ENCODE peak calls at places on chromosomes 3 and 15, in six cellular contexts. One of them, this sample, is unnamed.

GRCh38 chr3:145952541-145952940 is 208.4 kb downstream of the PLOD2 start:
- DNase-seq in HL-60: no peak
- DNase-seq in GM23248: peak; percentile 84
- DNase-seq in cardiac muscle cell: peak; percentile 86
- DNase-seq in right lobe of liver: no peak
- DNase-seq in body of pancreas: no peak
- DNase-seq in this sample: no peak

GRCh38 chr3:94173667-94174434 is 111.0 kb downstream of the NSUN3 start:
- DNase-seq in HL-60: no peak
- DNase-seq in GM23248: peak; percentile 1
- DNase-seq in cardiac muscle cell: peak; percentile 17
- DNase-seq in right lobe of liver: no peak
- DNase-seq in body of pancreas: no peak
- DNase-seq in this sample: no peak

GRCh38 chr15:101478701-101479341 is 10.7 kb downstream of the PCSK6 start:
- DNase-seq in HL-60: no peak
- DNase-seq in GM23248: no peak
- DNase-seq in cardiac muscle cell: no peak
- DNase-seq in right lobe of liver: no peak
- DNase-seq in body of pancreas: no peak
- DNase-seq in this sample: no peak

GRCh38 chr15:42984534-42985034 is 64.0 kb upstream of the TTBK2 start:
- DNase-seq in HL-60: no peak
- DNase-seq in GM23248: peak; percentile 26
- DNase-seq in cardiac muscle cell: no peak
- DNase-seq in right lobe of liver: no peak
- DNase-seq in body of pancreas: no peak
- DNase-seq in this sample: no peak

GRCh38 chr15:38085931-38086562 is 151.6 kb downstream of the TMCO5A start:
- DNase-seq in HL-60: peak; percentile 18
- DNase-seq in GM23248: peak; percentile 64
- DNase-seq in cardiac muscle cell: peak; percentile 33
- DNase-seq in right lobe of liver: no peak
- DNase-seq in body of pancreas: no peak
- DNase-seq in this sample: no peak

GRCh38 chr3:188446791-188447190 is 292.8 kb downstream of the LPP start:
- DNase-seq in HL-60: no peak
- DNase-seq in GM23248: no peak
- DNase-seq in cardiac muscle cell: no peak
- DNase-seq in right lobe of liver: no peak
- DNase-seq in body of pancreas: no peak
- DNase-seq in this sample: no peak

GRCh38 chr3:113167929-113168771 is 43.2 kb upstream of the BOC start:
- DNase-seq in HL-60: no peak
- DNase-seq in GM23248: no peak
- DNase-seq in cardiac muscle cell: no peak
- DNase-seq in right lobe of liver: no peak
- DNase-seq in body of pancreas: no peak
- DNase-seq in this sample: no peak

GRCh38 chr15:70264014-70264492 is 166.3 kb upstream of the TLE3 start:
- DNase-seq in HL-60: peak; percentile 74
- DNase-seq in GM23248: peak; percentile 57
- DNase-seq in cardiac muscle cell: peak; percentile 18
- DNase-seq in right lobe of liver: no peak
- DNase-seq in body of pancreas: peak; percentile 38
- DNase-seq in this sample: no peak

GRCh38 chr3:58003093-58003492 is 5.1 kb upstream of the FLNB start:
- DNase-seq in HL-60: no peak
- DNase-seq in GM23248: no peak
- DNase-seq in cardiac muscle cell: no peak
- DNase-seq in right lobe of liver: no peak
- DNase-seq in body of pancreas: peak; percentile 47
- DNase-seq in this sample: no peak

GRCh38 chr3:151446002-151446340 is 14.9 kb downstream of the IGSF10 start:
- DNase-seq in HL-60: peak; percentile 30
- DNase-seq in GM23248: no peak
- DNase-seq in cardiac muscle cell: peak; percentile 47
- DNase-seq in right lobe of liver: no peak
- DNase-seq in body of pancreas: no peak
- DNase-seq in this sample: no peak

GRCh38 chr15:79900087-79900486 is 3.3 kb upstream of the MTHFS start:
- DNase-seq in HL-60: no peak
- DNase-seq in GM23248: no peak
- DNase-seq in cardiac muscle cell: no peak
- DNase-seq in right lobe of liver: no peak
- DNase-seq in body of pancreas: no peak
- DNase-seq in this sample: no peak

GRCh38 chr15:28959326-28959725 is 73.6 kb downstream of the APBA2 start:
- DNase-seq in HL-60: no peak
- DNase-seq in GM23248: no peak
- DNase-seq in cardiac muscle cell: no peak
- DNase-seq in right lobe of liver: no peak
- DNase-seq in body of pancreas: no peak
- DNase-seq in this sample: peak; percentile 15

GRCh38 chr15:47746516-47746915 is 29.2 kb downstream of the SEMA6D start:
- DNase-seq in HL-60: no peak
- DNase-seq in GM23248: no peak
- DNase-seq in cardiac muscle cell: no peak
- DNase-seq in right lobe of liver: no peak
- DNase-seq in body of pancreas: no peak
- DNase-seq in this sample: no peak

GRCh38 chr15:56205061-56205876 is 38.4 kb downstream of the RFX7 start:
- DNase-seq in HL-60: no peak
- DNase-seq in GM23248: peak; percentile 57
- DNase-seq in cardiac muscle cell: peak; percentile 30
- DNase-seq in right lobe of liver: no peak
- DNase-seq in body of pancreas: no peak
- DNase-seq in this sample: no peak

GRCh38 chr3:126715432-126715831 is 11.4 kb downstream of the CHCHD6 start:
- DNase-seq in HL-60: no peak
- DNase-seq in GM23248: no peak
- DNase-seq in cardiac muscle cell: no peak
- DNase-seq in right lobe of liver: no peak
- DNase-seq in body of pancreas: no peak
- DNase-seq in this sample: no peak

GRCh38 chr3:1228289-1228688 is 135.5 kb downstream of the CNTN6 start:
- DNase-seq in HL-60: no peak
- DNase-seq in GM23248: no peak
- DNase-seq in cardiac muscle cell: no peak
- DNase-seq in right lobe of liver: no peak
- DNase-seq in body of pancreas: no peak
- DNase-seq in this sample: no peak

GRCh38 chr15:85956515-85957275 is 123.0 kb upstream of the AGBL1 start:
- DNase-seq in HL-60: no peak
- DNase-seq in GM23248: no peak
- DNase-seq in cardiac muscle cell: no peak
- DNase-seq in right lobe of liver: no peak
- DNase-seq in body of pancreas: no peak
- DNase-seq in this sample: no peak

GRCh38 chr3:174538116-174538515 is 321.0 kb upstream of the NAALADL2 start:
- DNase-seq in HL-60: no peak
- DNase-seq in GM23248: no peak
- DNase-seq in cardiac muscle cell: no peak
- DNase-seq in right lobe of liver: no peak
- DNase-seq in body of pancreas: no peak
- DNase-seq in this sample: no peak

GRCh38 chr3:189076459-189076858 is 95.3 kb upstream of the TPRG1 start:
- DNase-seq in HL-60: no peak
- DNase-seq in GM23248: no peak
- DNase-seq in cardiac muscle cell: no peak
- DNase-seq in right lobe of liver: no peak
- DNase-seq in body of pancreas: no peak
- DNase-seq in this sample: no peak

GRCh38 chr3:195005251-195005620 is 265.7 kb downstream of the XXYLT1 start:
- DNase-seq in HL-60: no peak
- DNase-seq in GM23248: no peak
- DNase-seq in cardiac muscle cell: no peak
- DNase-seq in right lobe of liver: peak; percentile 33
- DNase-seq in body of pancreas: no peak
- DNase-seq in this sample: no peak

GRCh38 chr15:34019369-34019990 is 19.5 kb downstream of the AVEN start:
- DNase-seq in HL-60: no peak
- DNase-seq in GM23248: no peak
- DNase-seq in cardiac muscle cell: no peak
- DNase-seq in right lobe of liver: no peak
- DNase-seq in body of pancreas: no peak
- DNase-seq in this sample: no peak

GRCh38 chr3:72390841-72391240 is 457.4 kb downstream of the SHQ1 start:
- DNase-seq in HL-60: no peak
- DNase-seq in GM23248: no peak
- DNase-seq in cardiac muscle cell: peak; percentile 46
- DNase-seq in right lobe of liver: no peak
- DNase-seq in body of pancreas: no peak
- DNase-seq in this sample: no peak

GRCh38 chr3:77051927-77052542 is 12.1 kb downstream of the ROBO2 start:
- DNase-seq in HL-60: no peak
- DNase-seq in GM23248: no peak
- DNase-seq in cardiac muscle cell: no peak
- DNase-seq in right lobe of liver: no peak
- DNase-seq in body of pancreas: no peak
- DNase-seq in this sample: no peak

GRCh38 chr3:172072543-172072942 is 33.2 kb downstream of the FNDC3B start:
- DNase-seq in HL-60: no peak
- DNase-seq in GM23248: no peak
- DNase-seq in cardiac muscle cell: no peak
- DNase-seq in right lobe of liver: no peak
- DNase-seq in body of pancreas: no peak
- DNase-seq in this sample: no peak

GRCh38 chr3:114569186-114569585 is 275.4 kb downstream of the TIGIT start:
- DNase-seq in HL-60: no peak
- DNase-seq in GM23248: no peak
- DNase-seq in cardiac muscle cell: no peak
- DNase-seq in right lobe of liver: no peak
- DNase-seq in body of pancreas: no peak
- DNase-seq in this sample: no peak

GRCh38 chr3:60720696-60721228 is 530.5 kb downstream of the FHIT start:
- DNase-seq in HL-60: no peak
- DNase-seq in GM23248: peak; percentile 71
- DNase-seq in cardiac muscle cell: no peak
- DNase-seq in right lobe of liver: no peak
- DNase-seq in body of pancreas: no peak
- DNase-seq in this sample: no peak

GRCh38 chr15:94600496-94600895 is 369.1 kb downstream of the MCTP2 start:
- DNase-seq in HL-60: no peak
- DNase-seq in GM23248: no peak
- DNase-seq in cardiac muscle cell: no peak
- DNase-seq in right lobe of liver: no peak
- DNase-seq in body of pancreas: no peak
- DNase-seq in this sample: no peak

GRCh38 chr3:53234130-53234840 is 21.5 kb downstream of the TKT start:
- DNase-seq in HL-60: no peak
- DNase-seq in GM23248: no peak
- DNase-seq in cardiac muscle cell: no peak
- DNase-seq in right lobe of liver: no peak
- DNase-seq in body of pancreas: no peak
- DNase-seq in this sample: no peak
- H3K27ac ChIP-seq in HL-60: peak overlapping the region; percentile 25
- H3K27ac ChIP-seq in GM23248: no peak overlapping the region
- H3K27ac ChIP-seq in cardiac muscle cell: no peak overlapping the region
- H3K27ac ChIP-seq in right lobe of liver: no peak overlapping the region
- H3K27ac ChIP-seq in body of pancreas: no peak overlapping the region
- H3K27ac ChIP-seq in this sample: no peak overlapping the region

GRCh38 chr3:12719984-12720656 is 38.9 kb downstream of the TMEM40 start:
- DNase-seq in HL-60: peak; percentile 76
- DNase-seq in GM23248: peak; percentile 93
- DNase-seq in cardiac muscle cell: peak; percentile 91
- DNase-seq in right lobe of liver: peak; percentile 82
- DNase-seq in body of pancreas: peak; percentile 91
- DNase-seq in this sample: peak; percentile 66
- H3K4me3 ChIP-seq in HL-60: no peak overlapping the region
- H3K4me3 ChIP-seq in GM23248: peak overlapping the region; percentile 69
- H3K4me3 ChIP-seq in cardiac muscle cell: no peak overlapping the region
- H3K4me3 ChIP-seq in right lobe of liver: no peak overlapping the region
- H3K4me3 ChIP-seq in body of pancreas: no peak overlapping the region
- H3K4me3 ChIP-seq in this sample: peak overlapping the region; percentile 38

GRCh38 chr3:50635066-50635465 is 18.1 kb downstream of the MAPKAPK3 start:
- DNase-seq in HL-60: no peak
- DNase-seq in GM23248: no peak
- DNase-seq in cardiac muscle cell: no peak
- DNase-seq in right lobe of liver: no peak
- DNase-seq in body of pancreas: no peak
- DNase-seq in this sample: no peak

GRCh38 chr3:50637012-50637411 is 20.1 kb downstream of the MAPKAPK3 start:
- DNase-seq in HL-60: no peak
- DNase-seq in GM23248: no peak
- DNase-seq in cardiac muscle cell: no peak
- DNase-seq in right lobe of liver: no peak
- DNase-seq in body of pancreas: no peak
- DNase-seq in this sample: no peak

GRCh38 chr3:50642382-50642781 is 25.4 kb downstream of the MAPKAPK3 start:
- DNase-seq in HL-60: no peak
- DNase-seq in GM23248: no peak
- DNase-seq in cardiac muscle cell: no peak
- DNase-seq in right lobe of liver: no peak
- DNase-seq in body of pancreas: no peak
- DNase-seq in this sample: no peak

GRCh38 chr3:50637945-50638344 is 21.0 kb downstream of the MAPKAPK3 start:
- DNase-seq in HL-60: no peak
- DNase-seq in GM23248: no peak
- DNase-seq in cardiac muscle cell: no peak
- DNase-seq in right lobe of liver: no peak
- DNase-seq in body of pancreas: no peak
- DNase-seq in this sample: no peak

GRCh38 chr3:50639055-50639494 is 22.1 kb downstream of the MAPKAPK3 start:
- DNase-seq in HL-60: no peak
- DNase-seq in GM23248: peak; percentile 95
- DNase-seq in cardiac muscle cell: peak; percentile 35
- DNase-seq in right lobe of liver: no peak
- DNase-seq in body of pancreas: no peak
- DNase-seq in this sample: no peak
- H3K27ac ChIP-seq in HL-60: no peak overlapping the region
- H3K27ac ChIP-seq in GM23248: peak overlapping the region; percentile 84
- H3K27ac ChIP-seq in cardiac muscle cell: no peak overlapping the region
- H3K27ac ChIP-seq in right lobe of liver: no peak overlapping the region
- H3K27ac ChIP-seq in body of pancreas: no peak overlapping the region
- H3K27ac ChIP-seq in this sample: no peak overlapping the region

DNA sequence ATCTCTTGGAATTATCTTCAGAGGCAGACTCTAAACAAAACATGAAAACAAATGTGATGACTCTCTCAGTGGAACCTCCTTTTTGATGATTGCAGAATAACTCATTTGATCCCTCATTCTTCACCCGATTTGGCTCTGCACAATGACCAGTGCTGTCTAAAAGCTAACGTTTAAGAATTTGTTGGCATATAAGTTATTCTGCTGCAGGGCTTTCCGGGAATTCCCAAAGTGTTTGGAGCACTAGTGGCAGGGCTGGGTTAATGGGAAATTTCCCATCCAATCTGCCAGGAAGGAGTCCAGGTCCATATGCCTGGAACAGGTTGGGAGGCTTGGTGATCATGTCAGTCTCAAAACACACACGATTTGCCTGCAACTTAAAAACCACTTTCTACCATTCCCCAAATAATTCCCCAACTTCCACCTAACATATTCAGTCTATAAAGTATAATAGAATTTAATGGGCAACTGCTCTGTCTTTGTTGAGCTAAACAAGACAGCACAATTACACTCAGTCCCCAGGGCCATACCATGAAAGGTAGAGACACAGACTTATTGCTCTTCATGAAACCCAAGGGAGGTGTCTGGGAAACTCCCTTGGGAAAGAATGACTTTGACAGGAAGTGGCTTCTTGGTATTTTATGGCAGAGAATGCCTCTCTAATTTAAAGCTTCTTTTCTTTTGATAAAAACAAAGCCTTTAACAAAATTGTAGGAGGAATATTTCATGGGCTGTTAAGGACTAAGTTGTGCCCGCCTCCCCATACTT is 38.0 kb downstream of the ARRDC4 start:
- DNase-seq in HL-60: no peak
- DNase-seq in GM23248: no peak
- DNase-seq in cardiac muscle cell: no peak
- DNase-seq in right lobe of liver: no peak
- DNase-seq in body of pancreas: no peak
- DNase-seq in this sample: no peak
- H3K4me3 ChIP-seq in HL-60: no peak overlapping the region
- H3K4me3 ChIP-seq in GM23248: no peak overlapping the region
- H3K4me3 ChIP-seq in cardiac muscle cell: no peak overlapping the region
- H3K4me3 ChIP-seq in right lobe of liver: no peak overlapping the region
- H3K4me3 ChIP-seq in body of pancreas: no peak overlapping the region
- H3K4me3 ChIP-seq in this sample: no peak overlapping the region